ENCODE peak calls at places on chromosomes 1 and 21, in ten cellular contexts. M is breast epithelium, K is stomach, I is sigmoid colon, O is GM12878, S is transverse colon, D is GM23338, F is prostate gland, Z is vagina, C is endothelial cell of umbilical vein. A is an unnamed sample.

GRCh38 chr1:153532161-153532560 is 3.6 kb downstream of the S100A6 start:
- DNase-seq in M (no peak), Z (no peak), O (no peak), C (peak), D (no peak), I (peak), K (no peak), S (no peak), F (no peak), A (no peak)

GRCh38 chr1:207217778-207218511 is 103.5 kb upstream of the CD55 start:
- DNase-seq in D (no peak), Z (no peak), O (no peak), M (no peak), K (no peak), F (no peak), S (no peak), I (no peak), C (no peak), A (no peak)

GRCh38 chr1:6958407-6958806 is 173.2 kb downstream of the CAMTA1 start:
- DNase-seq in F (no peak), K (no peak), M (no peak), D (no peak), C (no peak), I (no peak), Z (no peak), S (no peak), O (no peak), A (peak)

GRCh38 chr1:226779536-226779935 is 40.5 kb upstream of the ITPKB start:
- DNase-seq in M (no peak), C (no peak), O (no peak), K (no peak), I (no peak), S (peak), D (no peak), F (no peak), Z (no peak), A (no peak)

GRCh38 chr1:16267690-16268180 is 30.8 kb upstream of the CPLANE2 start:
- DNase-seq in O (no peak), D (no peak), F (no peak), C (peak), M (no peak), Z (no peak), K (no peak), S (no peak), I (no peak), A (no peak)

GRCh38 chr1:91591175-91591968 is 90.7 kb downstream of the CDC7 start:
- DNase-seq in M (no peak), Z (peak), S (no peak), I (no peak), K (no peak), O (no peak), F (no peak), D (no peak), C (no peak), A (no peak)

GRCh38 chr1:9909222-9910046 is 635 bp downstream of the CTNNBIP1 start:
- DNase-seq in Z (no peak), C (peak), D (peak), O (no peak), M (no peak), S (peak), K (peak), I (peak), F (no peak), A (no peak)

GRCh38 chr21:28541371-28542112 is 451.1 kb downstream of the LTN1 start:
- DNase-seq in F (no peak), C (peak), M (no peak), S (no peak), O (no peak), K (no peak), I (no peak), Z (no peak), D (no peak), A (no peak)

GRCh38 chr1:31460027-31460426 is 47.0 kb downstream of the SERINC2 start:
- DNase-seq in O (no peak), F (no peak), I (no peak), S (no peak), C (no peak), K (no peak), M (no peak), D (peak), Z (no peak), A (no peak)

GRCh38 chr1:33712176-33712575 is 151.7 kb upstream of the HMGB4 start:
- DNase-seq in I (no peak), M (no peak), C (no peak), S (no peak), K (no peak), F (no peak), D (peak), Z (peak), O (no peak), A (no peak)

GRCh38 chr1:183370399-183371058 is 47.7 kb downstream of the NMNAT2 start:
- DNase-seq in M (no peak), K (peak), Z (no peak), O (no peak), S (peak), F (peak), C (no peak), I (no peak), D (no peak), A (no peak)

GRCh38 chr1:30588311-30589073 is 134.9 kb downstream of the MATN1 start:
- DNase-seq in C (no peak), S (no peak), O (no peak), F (no peak), K (no peak), Z (peak), D (no peak), I (no peak), M (no peak), A (no peak)

GRCh38 chr1:30809514-30810263 is 52.1 kb upstream of the LAPTM5 start:
- DNase-seq in S (no peak), I (no peak), M (peak), C (peak), K (no peak), F (no peak), D (no peak), O (no peak), Z (no peak), A (no peak)

GRCh38 chr1:44305962-44306422 is 49.1 kb downstream of the ERI3 start:
- DNase-seq in M (no peak), I (no peak), D (no peak), F (no peak), O (no peak), K (no peak), S (no peak), Z (no peak), C (no peak), A (no peak)

DNA sequence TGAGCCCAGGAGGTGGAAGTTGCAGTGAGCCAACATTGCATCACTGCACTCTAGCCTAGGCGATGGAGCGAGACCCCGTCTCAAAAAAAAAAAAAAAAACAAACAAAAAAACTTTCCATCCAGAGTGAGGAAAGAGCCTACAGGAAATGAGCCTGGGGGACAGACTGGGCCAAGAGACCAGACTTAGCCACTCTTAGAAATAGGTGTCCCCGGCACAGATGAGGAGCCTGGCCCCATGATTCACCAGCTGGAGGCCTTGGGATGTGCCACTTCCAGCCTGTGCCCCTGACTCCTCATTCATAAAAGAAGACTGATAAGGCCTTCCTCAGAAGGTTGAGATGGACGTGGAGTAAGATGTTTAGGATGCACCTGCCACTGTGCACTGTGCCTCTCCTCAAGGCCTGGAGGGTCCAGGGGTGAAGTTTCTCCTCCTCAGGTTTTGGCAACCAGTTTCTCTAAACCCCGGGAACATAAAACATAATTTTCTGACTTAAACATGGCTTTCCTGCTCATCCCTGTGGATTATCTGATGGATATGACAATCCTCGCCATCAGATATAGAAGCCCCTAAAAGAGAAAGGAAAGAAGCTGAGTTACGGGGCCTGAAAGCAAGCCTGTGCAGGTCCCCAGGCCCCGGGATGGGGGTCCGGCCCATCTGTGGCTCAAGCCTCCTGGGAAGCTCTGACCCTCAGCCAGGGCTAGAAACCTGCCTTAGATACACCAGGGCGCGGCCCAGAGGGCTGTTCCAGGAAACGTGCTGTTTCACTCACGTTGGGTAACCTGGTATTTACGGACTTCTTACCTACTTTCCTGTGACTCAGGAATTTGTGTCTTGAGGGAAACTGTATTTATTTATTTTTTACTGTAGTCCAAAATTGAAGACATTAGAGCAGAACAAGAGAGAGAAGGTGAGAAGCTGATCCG is 26.0 kb downstream of the MX1 start:
- DNase-seq in O (no peak), D (no peak), C (no peak), M (no peak), I (no peak), K (peak), F (no peak), Z (no peak), S (peak), A (no peak)
- TF ChIP-seq POLR2AphosphoS5 in O (peak), D (no peak), C (no peak), M (no peak), I (no peak), K (no peak), F (no peak), Z (no peak), S (no peak), A (no peak)

DNA sequence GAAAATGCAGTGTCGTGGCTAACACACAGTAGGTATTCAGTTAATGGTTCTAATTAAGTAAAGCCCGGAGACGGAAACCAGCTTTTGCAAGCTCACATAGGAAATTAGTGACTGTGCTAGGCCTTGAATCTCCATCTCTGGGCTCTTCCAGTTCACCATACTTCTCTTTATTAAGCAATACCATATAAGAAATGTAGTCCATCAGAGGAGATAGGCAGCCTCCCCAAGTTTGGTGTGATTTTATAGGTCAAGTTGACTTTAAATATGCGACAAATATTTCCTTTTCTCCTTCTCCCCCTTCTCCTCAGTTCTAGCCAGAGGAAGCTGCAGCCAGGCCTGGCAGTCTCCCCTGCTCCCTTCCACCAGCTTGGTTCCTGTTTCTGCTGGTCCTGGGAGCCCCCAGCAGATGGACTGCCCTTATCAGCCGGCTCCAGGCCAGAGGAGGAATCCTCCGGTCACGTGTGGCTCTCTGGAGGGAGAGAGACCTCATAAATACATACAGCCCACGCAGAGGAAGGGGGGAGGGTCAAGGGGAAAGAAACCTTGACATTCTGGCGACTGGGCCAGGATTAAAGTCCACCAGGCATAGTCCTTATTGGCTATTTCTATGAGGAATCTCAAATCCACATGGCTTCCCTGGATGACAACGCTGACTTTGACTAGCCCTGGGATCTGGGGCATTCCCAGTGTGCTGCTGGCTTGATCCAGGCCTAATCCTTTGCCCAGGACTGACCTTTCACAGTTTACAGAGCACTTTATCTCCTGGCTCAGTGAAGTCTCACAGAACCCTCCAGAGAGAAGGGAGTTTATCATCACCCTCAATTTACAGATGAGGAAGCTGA is 115.1 kb upstream of the JUN start:
- DNase-seq in K (no peak), D (no peak), O (no peak), I (no peak), M (no peak), C (peak), F (no peak), Z (no peak), S (peak), A (peak)
- TF ChIP-seq POLR2AphosphoS5 in K (peak), D (no peak), O (no peak), I (no peak), M (no peak), C (peak), F (no peak), Z (no peak), S (peak), A (peak)

DNA sequence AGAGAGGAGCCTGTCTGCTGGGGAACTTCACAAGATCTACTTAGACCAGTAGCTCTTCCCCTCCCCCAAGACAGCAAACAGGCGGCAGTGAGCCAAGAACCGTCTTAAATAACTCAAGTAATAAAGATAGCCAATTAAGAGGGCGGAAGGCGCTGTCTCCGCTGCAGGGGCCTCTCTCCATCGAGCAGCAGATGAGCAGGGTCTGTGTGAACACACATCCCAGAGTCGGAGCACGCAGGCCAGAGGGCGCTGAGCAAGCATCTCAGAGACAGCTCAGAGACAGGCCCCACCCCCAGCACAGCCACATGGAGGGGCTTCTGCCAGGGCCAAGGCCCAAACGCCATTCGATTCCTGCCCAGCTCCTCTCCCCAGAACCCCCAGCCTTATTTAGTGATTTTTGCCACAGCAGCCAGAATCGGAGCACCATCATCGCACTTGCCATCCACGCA is 11.1 kb downstream of the IFFO2 start:
- DNase-seq in M (no peak), F (peak), C (peak), Z (no peak), O (no peak), S (peak), K (no peak), D (peak), I (peak), A (no peak)
- TF ChIP-seq POLR2AphosphoS5 in M (no peak), F (peak), C (no peak), Z (no peak), O (no peak), S (no peak), K (no peak), D (no peak), I (no peak), A (no peak)

DNA sequence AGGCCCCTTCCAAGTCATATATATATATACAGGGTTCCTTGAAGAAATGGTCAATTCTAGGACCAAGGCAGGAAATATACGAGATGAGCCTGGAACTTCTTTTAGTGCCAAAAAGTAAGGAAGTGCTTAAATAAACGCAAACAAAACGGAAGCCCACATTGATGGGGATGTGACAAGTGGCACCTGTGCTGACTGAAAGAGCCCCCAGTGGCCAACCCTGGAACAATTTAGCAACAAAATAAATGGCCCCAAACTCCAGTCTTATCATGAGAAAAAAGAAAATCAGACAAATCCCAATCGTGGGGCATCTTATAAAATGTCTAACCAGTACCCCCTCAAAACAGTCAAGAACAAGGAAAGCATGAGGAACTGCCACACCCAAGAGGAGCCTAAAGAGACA is 17.7 kb downstream of the PLA2G5 start:
- DNase-seq in Z (no peak), D (peak), F (no peak), S (no peak), K (no peak), O (no peak), C (no peak), M (no peak), I (no peak), A (no peak)
- TF ChIP-seq POLR2AphosphoS5 in Z (no peak), D (no peak), F (no peak), S (no peak), K (no peak), O (no peak), C (no peak), M (no peak), I (no peak), A (no peak)

A was measured in HL-60.